ENCODE peak calls at places on chromosomes 5 and 9, in five cellular contexts. R is mesendoderm; A is left ventricle myocardium inferior; V is CD8-positive, alpha-beta T cell; G is adrenal gland. Z is an unnamed sample.

GRCh38 chr9:136178773-136179075 is 26.2 kb downstream of the LHX3 start:
- DNase-seq in A (no peak), V (no peak), R (no peak), G (no peak), Z (no peak)

GRCh38 chr9:20564650-20565049 is 57.6 kb downstream of the MLLT3 start:
- DNase-seq in G (no peak), V (no peak), A (no peak), R (no peak), Z (no peak)

GRCh38 chr9:135341612-135342169 is 137.9 kb upstream of the PPP1R26 start:
- DNase-seq in A (no peak), V (no peak), R (no peak), G (no peak), Z (no peak)

GRCh38 chr5:39164529-39165402 is 54.6 kb downstream of the FYB1 start:
- DNase-seq in R (no peak), V (no peak), G (no peak), A (no peak), Z (no peak)

GRCh38 chr5:93193756-93194155 is 387.3 kb downstream of the NR2F1-AS1 start:
- DNase-seq in V (no peak), A (no peak), R (no peak), G (no peak), Z (no peak)

GRCh38 chr5:14557203-14557725 is 24.3 kb upstream of the OTULINL start:
- DNase-seq in R (no peak), A (peak; percentile 16), V (no peak), G (peak; percentile 21), Z (no peak)

GRCh38 chr9:89340332-89340731 is 22.0 kb downstream of the SECISBP2 start:
- DNase-seq in A (no peak), R (no peak), G (no peak), V (no peak), Z (no peak)

GRCh38 chr5:158485604-158486081 is 614.1 kb downstream of the EBF1 start:
- DNase-seq in A (peak; percentile 15), G (no peak), V (no peak), R (peak; percentile 10), Z (no peak)

GRCh38 chr9:82606761-82607382 is 456.1 kb downstream of the RASEF start:
- DNase-seq in G (peak; percentile 59), V (no peak), A (no peak), R (peak; percentile 81), Z (peak; percentile 68)

GRCh38 chr9:3980771-3981170 is 319.1 kb downstream of the GLIS3 start:
- DNase-seq in A (no peak), G (no peak), V (no peak), R (no peak), Z (no peak)

GRCh38 chr9:93183663-93184438 is at the start of gene WNK2:
- DNase-seq in A (no peak), V (peak; percentile 22), G (peak; percentile 24), R (peak; percentile 29), Z (no peak)

GRCh38 chr9:127714916-127715442 is 484 bp downstream of the PTRH1 start:
- DNase-seq in V (no peak), R (no peak), G (peak; percentile 49), A (peak; percentile 37), Z (no peak)

GRCh38 chr5:107331882-107332281 is 338.9 kb downstream of the EFNA5 start:
- DNase-seq in R (no peak), V (no peak), A (no peak), G (no peak), Z (no peak)

GRCh38 chr5:56534102-56534501 is 281.2 kb upstream of the MAP3K1 start:
- DNase-seq in A (no peak), V (no peak), G (peak; percentile 10), R (peak; percentile 34), Z (no peak)

GRCh38 chr9:3863114-3863528 is 337.3 kb upstream of the RFX3 start:
- DNase-seq in V (no peak), R (no peak), G (no peak), A (no peak), Z (no peak)

GRCh38 chr5:154262376-154262775 is 71.8 kb downstream of the GALNT10 start:
- DNase-seq in G (no peak), V (no peak), A (no peak), R (no peak), Z (no peak)

GRCh38 chr9:110672873-110673508 is 4.4 kb downstream of the MUSK start:
- DNase-seq in R (no peak), G (no peak), A (no peak), V (no peak), Z (no peak)

GRCh38 chr9:121279841-121280388 is 12.0 kb downstream of the GSN start:
- DNase-seq in G (no peak), R (no peak), V (no peak), A (no peak), Z (no peak)

GRCh38 chr5:61467766-61468482 is 135.9 kb downstream of the ZSWIM6 start:
- DNase-seq in A (no peak), V (no peak), G (no peak), R (peak; percentile 80), Z (no peak)

GRCh38 chr5:170375283-170375682 is 13.9 kb downstream of the KCNMB1 start:
- DNase-seq in V (no peak), G (no peak), R (no peak), A (no peak), Z (no peak)

GRCh38 chr5:170377027-170377426 is 12.1 kb downstream of the KCNMB1 start:
- DNase-seq in G (no peak), R (no peak), A (no peak), V (no peak), Z (no peak)

GRCh38 chr5:170382790-170383189 is 6.4 kb downstream of the KCNMB1 start:
- DNase-seq in G (no peak), R (no peak), A (no peak), V (no peak), Z (no peak)

GRCh38 chr5:170380361-170380951 is 8.7 kb downstream of the KCNMB1 start:
- DNase-seq in A (no peak), G (no peak), R (no peak), V (no peak), Z (no peak)

DNA sequence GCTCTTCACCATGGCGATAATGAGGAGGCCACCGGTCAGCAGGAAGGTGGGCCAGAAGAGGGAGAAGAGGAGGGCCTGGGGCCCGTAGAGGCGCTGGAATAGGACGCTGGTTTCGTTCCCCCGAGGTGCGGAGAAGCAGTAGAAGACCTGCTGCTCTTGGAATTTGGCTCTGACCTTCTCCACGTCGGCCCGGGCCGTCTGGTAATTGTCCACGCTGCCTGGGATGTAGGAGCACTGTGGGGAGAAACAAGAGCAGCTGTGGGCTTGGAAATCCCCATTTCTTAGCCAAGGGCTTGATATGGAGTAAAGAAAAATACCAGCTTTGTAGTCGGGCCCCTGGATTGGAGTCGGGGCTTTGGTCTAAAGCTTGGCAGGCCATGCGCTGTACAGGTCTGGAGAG is 10.4 kb downstream of the KCNMB1 start:
- DNase-seq in V (no peak), A (no peak), R (no peak), G (no peak), Z (no peak)
- H3K4me3 ChIP-seq in V (no peak overlapping the region), A (no peak overlapping the region), R (no peak overlapping the region), G (no peak overlapping the region), Z (no peak overlapping the region)

GRCh38 chr5:96816430-96816939 is 8.7 kb upstream of the ERAP1 start:
- DNase-seq in R (no peak), V (peak; percentile 65), G (no peak), A (no peak), Z (peak; percentile 100)
- H3K4me3 ChIP-seq in R (no peak overlapping the region), V (peak overlapping the region; percentile 47), G (no peak overlapping the region), A (no peak overlapping the region), Z (peak overlapping the region; percentile 47)

GRCh38 chr9:78130853-78131252 is 99.2 kb upstream of the GNAQ start:
- DNase-seq in R (no peak), G (no peak), A (no peak), V (no peak), Z (no peak)

GRCh38 chr9:78131969-78132687 is 100.5 kb upstream of the GNAQ start:
- DNase-seq in G (no peak), R (no peak), V (no peak), A (no peak), Z (no peak)

GRCh38 chr9:78133751-78134150 is 102.1 kb upstream of the CEP78 start:
- DNase-seq in V (no peak), R (no peak), A (no peak), G (no peak), Z (no peak)

GRCh38 chr9:78130004-78130403 is 98.4 kb upstream of the GNAQ start:
- DNase-seq in V (no peak), A (no peak), R (peak; percentile 91), G (peak; percentile 10), Z (peak; percentile 41)

DNA sequence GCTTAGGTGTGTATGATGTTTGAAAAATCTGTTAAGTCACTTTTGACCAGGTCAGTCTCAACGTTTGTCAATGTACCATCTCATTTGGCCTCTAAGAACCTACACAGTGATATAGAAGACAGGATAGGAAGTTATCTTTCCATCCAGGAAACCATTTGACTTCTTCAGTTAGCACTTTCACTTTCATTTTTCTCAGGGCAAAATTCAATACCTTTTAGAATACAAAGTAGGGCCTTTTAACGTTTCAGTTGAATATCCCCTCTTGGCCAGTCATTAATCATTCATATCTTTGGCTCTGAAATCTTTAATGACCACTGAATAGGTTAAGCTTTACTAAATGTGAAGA is 101.0 kb upstream of the GNAQ start:
- DNase-seq in V (no peak), A (no peak), R (no peak), G (no peak), Z (peak; percentile 61)
- H3K4me3 ChIP-seq in V (peak overlapping the region; percentile 14), A (peak overlapping the region; percentile 18), R (no peak overlapping the region), G (no peak overlapping the region), Z (peak overlapping the region; percentile 28)

GRCh38 chr9:14350766-14351165 is 36.8 kb upstream of the NFIB start:
- DNase-seq in A (no peak), V (no peak), R (no peak), G (no peak), Z (no peak)

GRCh38 chr9:14352549-14352948 is 38.6 kb upstream of the NFIB start:
- DNase-seq in G (no peak), R (no peak), A (no peak), V (no peak), Z (no peak)

GRCh38 chr9:14356376-14356775 is 42.4 kb upstream of the NFIB start:
- DNase-seq in R (no peak), G (no peak), V (no peak), A (no peak), Z (no peak)

GRCh38 chr9:14351206-14351605 is 37.3 kb upstream of the NFIB start:
- DNase-seq in A (peak; percentile 63), G (no peak), R (no peak), V (no peak), Z (no peak)

GRCh38 chr9:14353222-14354056 is 39.5 kb upstream of the NFIB start:
- DNase-seq in G (peak; percentile 95), A (peak; percentile 96), R (peak; percentile 89), V (peak; percentile 72), Z (peak; percentile 47)
- H3K4me3 ChIP-seq in G (no peak overlapping the region), A (peak overlapping the region; percentile 48), R (no peak overlapping the region), V (no peak overlapping the region), Z (no peak overlapping the region)